ENCODE peak calls at places on chromosomes 5 and 9, in eight cellular contexts. One of them, this sample, is unnamed.
A peak's percentile ranks its signal among the peaks of the same experiment; 100 is the strongest.

GRCh38 chr9:69584746-69585145 is 87.4 kb downstream of the APBA1 start:
- DNase-seq in foreskin keratinocyte: no peak
- DNase-seq in stomach: no peak
- DNase-seq in RPMI7951: no peak
- DNase-seq in GM23338: no peak
- DNase-seq in activated CD4-positive, alpha-beta T cell treated with anti-CD3 and anti-CD28 coated beads, Interleukin-2, amount 50 U/mL, for 4 hours: no peak
- DNase-seq in memory B cell: no peak
- DNase-seq in activated effector memory CD4-positive, alpha-beta T cell treated with anti-CD3 and anti-CD28 coated beads, Interleukin-2, amount 50 U/mL, for 16 hours: no peak
- DNase-seq in this sample: no peak

GRCh38 chr5:1374680-1375055 is 29.8 kb upstream of the CLPTM1L start:
- DNase-seq in foreskin keratinocyte: no peak
- DNase-seq in stomach: no peak
- DNase-seq in RPMI7951: peak; percentile 19
- DNase-seq in GM23338: no peak
- DNase-seq in activated CD4-positive, alpha-beta T cell treated with anti-CD3 and anti-CD28 coated beads, Interleukin-2, amount 50 U/mL, for 4 hours: no peak
- DNase-seq in memory B cell: no peak
- DNase-seq in activated effector memory CD4-positive, alpha-beta T cell treated with anti-CD3 and anti-CD28 coated beads, Interleukin-2, amount 50 U/mL, for 16 hours: no peak
- DNase-seq in this sample: no peak

GRCh38 chr5:7851617-7852289 is 820 bp upstream of the CFAP90 start:
- DNase-seq in foreskin keratinocyte: no peak
- DNase-seq in stomach: peak; percentile 67
- DNase-seq in RPMI7951: no peak
- DNase-seq in GM23338: no peak
- DNase-seq in activated CD4-positive, alpha-beta T cell treated with anti-CD3 and anti-CD28 coated beads, Interleukin-2, amount 50 U/mL, for 4 hours: no peak
- DNase-seq in memory B cell: no peak
- DNase-seq in activated effector memory CD4-positive, alpha-beta T cell treated with anti-CD3 and anti-CD28 coated beads, Interleukin-2, amount 50 U/mL, for 16 hours: no peak
- DNase-seq in this sample: no peak

GRCh38 chr9:88237454-88238280 is 99.4 kb upstream of the SPATA31C2 start:
- DNase-seq in foreskin keratinocyte: no peak
- DNase-seq in stomach: no peak
- DNase-seq in RPMI7951: no peak
- DNase-seq in GM23338: no peak
- DNase-seq in activated CD4-positive, alpha-beta T cell treated with anti-CD3 and anti-CD28 coated beads, Interleukin-2, amount 50 U/mL, for 4 hours: no peak
- DNase-seq in memory B cell: no peak
- DNase-seq in activated effector memory CD4-positive, alpha-beta T cell treated with anti-CD3 and anti-CD28 coated beads, Interleukin-2, amount 50 U/mL, for 16 hours: no peak
- DNase-seq in this sample: no peak

GRCh38 chr9:124941689-124942561 is 1.0 kb upstream of the GOLGA1 start:
- DNase-seq in foreskin keratinocyte: no peak
- DNase-seq in stomach: peak; percentile 64
- DNase-seq in RPMI7951: peak; percentile 55
- DNase-seq in GM23338: peak; percentile 62
- DNase-seq in activated CD4-positive, alpha-beta T cell treated with anti-CD3 and anti-CD28 coated beads, Interleukin-2, amount 50 U/mL, for 4 hours: peak; percentile 50
- DNase-seq in memory B cell: no peak
- DNase-seq in activated effector memory CD4-positive, alpha-beta T cell treated with anti-CD3 and anti-CD28 coated beads, Interleukin-2, amount 50 U/mL, for 16 hours: peak; percentile 86
- DNase-seq in this sample: peak; percentile 15

GRCh38 chr9:134547161-134548100 is 94.2 kb upstream of the COL5A1 start:
- DNase-seq in foreskin keratinocyte: no peak
- DNase-seq in stomach: no peak
- DNase-seq in RPMI7951: no peak
- DNase-seq in GM23338: no peak
- DNase-seq in activated CD4-positive, alpha-beta T cell treated with anti-CD3 and anti-CD28 coated beads, Interleukin-2, amount 50 U/mL, for 4 hours: no peak
- DNase-seq in memory B cell: no peak
- DNase-seq in activated effector memory CD4-positive, alpha-beta T cell treated with anti-CD3 and anti-CD28 coated beads, Interleukin-2, amount 50 U/mL, for 16 hours: no peak
- DNase-seq in this sample: no peak

GRCh38 chr5:14433202-14433601 is 148.4 kb upstream of the OTULINL start:
- DNase-seq in foreskin keratinocyte: no peak
- DNase-seq in stomach: no peak
- DNase-seq in RPMI7951: no peak
- DNase-seq in GM23338: peak; percentile 39
- DNase-seq in activated CD4-positive, alpha-beta T cell treated with anti-CD3 and anti-CD28 coated beads, Interleukin-2, amount 50 U/mL, for 4 hours: no peak
- DNase-seq in memory B cell: no peak
- DNase-seq in activated effector memory CD4-positive, alpha-beta T cell treated with anti-CD3 and anti-CD28 coated beads, Interleukin-2, amount 50 U/mL, for 16 hours: no peak
- DNase-seq in this sample: no peak

GRCh38 chr5:177320879-177321278 is 9.2 kb upstream of the MXD3 start:
- DNase-seq in foreskin keratinocyte: no peak
- DNase-seq in stomach: no peak
- DNase-seq in RPMI7951: no peak
- DNase-seq in GM23338: no peak
- DNase-seq in activated CD4-positive, alpha-beta T cell treated with anti-CD3 and anti-CD28 coated beads, Interleukin-2, amount 50 U/mL, for 4 hours: no peak
- DNase-seq in memory B cell: no peak
- DNase-seq in activated effector memory CD4-positive, alpha-beta T cell treated with anti-CD3 and anti-CD28 coated beads, Interleukin-2, amount 50 U/mL, for 16 hours: no peak
- DNase-seq in this sample: no peak

GRCh38 chr5:159034083-159034824 is 65.5 kb downstream of the EBF1 start:
- DNase-seq in foreskin keratinocyte: no peak
- DNase-seq in stomach: no peak
- DNase-seq in RPMI7951: peak; percentile 51
- DNase-seq in GM23338: no peak
- DNase-seq in activated CD4-positive, alpha-beta T cell treated with anti-CD3 and anti-CD28 coated beads, Interleukin-2, amount 50 U/mL, for 4 hours: no peak
- DNase-seq in memory B cell: no peak
- DNase-seq in activated effector memory CD4-positive, alpha-beta T cell treated with anti-CD3 and anti-CD28 coated beads, Interleukin-2, amount 50 U/mL, for 16 hours: no peak
- DNase-seq in this sample: no peak

GRCh38 chr5:173451031-173451430 is 122.8 kb upstream of the STC2 start:
- DNase-seq in foreskin keratinocyte: no peak
- DNase-seq in stomach: no peak
- DNase-seq in RPMI7951: peak; percentile 37
- DNase-seq in GM23338: peak; percentile 80
- DNase-seq in activated CD4-positive, alpha-beta T cell treated with anti-CD3 and anti-CD28 coated beads, Interleukin-2, amount 50 U/mL, for 4 hours: no peak
- DNase-seq in memory B cell: no peak
- DNase-seq in activated effector memory CD4-positive, alpha-beta T cell treated with anti-CD3 and anti-CD28 coated beads, Interleukin-2, amount 50 U/mL, for 16 hours: no peak
- DNase-seq in this sample: no peak

GRCh38 chr9:126334626-126335621 is 8.3 kb downstream of the MVB12B start:
- DNase-seq in foreskin keratinocyte: no peak
- DNase-seq in stomach: no peak
- DNase-seq in RPMI7951: no peak
- DNase-seq in GM23338: no peak
- DNase-seq in activated CD4-positive, alpha-beta T cell treated with anti-CD3 and anti-CD28 coated beads, Interleukin-2, amount 50 U/mL, for 4 hours: no peak
- DNase-seq in memory B cell: no peak
- DNase-seq in activated effector memory CD4-positive, alpha-beta T cell treated with anti-CD3 and anti-CD28 coated beads, Interleukin-2, amount 50 U/mL, for 16 hours: no peak
- DNase-seq in this sample: no peak

GRCh38 chr9:109179801-109180523 is 12.9 kb upstream of the FRRS1L start:
- DNase-seq in foreskin keratinocyte: no peak
- DNase-seq in stomach: no peak
- DNase-seq in RPMI7951: peak; percentile 18
- DNase-seq in GM23338: no peak
- DNase-seq in activated CD4-positive, alpha-beta T cell treated with anti-CD3 and anti-CD28 coated beads, Interleukin-2, amount 50 U/mL, for 4 hours: no peak
- DNase-seq in memory B cell: no peak
- DNase-seq in activated effector memory CD4-positive, alpha-beta T cell treated with anti-CD3 and anti-CD28 coated beads, Interleukin-2, amount 50 U/mL, for 16 hours: no peak
- DNase-seq in this sample: no peak

GRCh38 chr9:105038057-105038456 is 110.1 kb upstream of the ABCA1 start:
- DNase-seq in foreskin keratinocyte: no peak
- DNase-seq in stomach: no peak
- DNase-seq in RPMI7951: no peak
- DNase-seq in GM23338: no peak
- DNase-seq in activated CD4-positive, alpha-beta T cell treated with anti-CD3 and anti-CD28 coated beads, Interleukin-2, amount 50 U/mL, for 4 hours: no peak
- DNase-seq in memory B cell: no peak
- DNase-seq in activated effector memory CD4-positive, alpha-beta T cell treated with anti-CD3 and anti-CD28 coated beads, Interleukin-2, amount 50 U/mL, for 16 hours: no peak
- DNase-seq in this sample: no peak

GRCh38 chr5:75331095-75332090 is 5.6 kb upstream of the HMGCR start:
- DNase-seq in foreskin keratinocyte: no peak
- DNase-seq in stomach: no peak
- DNase-seq in RPMI7951: peak; percentile 28
- DNase-seq in GM23338: peak; percentile 32
- DNase-seq in activated CD4-positive, alpha-beta T cell treated with anti-CD3 and anti-CD28 coated beads, Interleukin-2, amount 50 U/mL, for 4 hours: no peak
- DNase-seq in memory B cell: no peak
- DNase-seq in activated effector memory CD4-positive, alpha-beta T cell treated with anti-CD3 and anti-CD28 coated beads, Interleukin-2, amount 50 U/mL, for 16 hours: no peak
- DNase-seq in this sample: no peak

GRCh38 chr5:82165740-82166530 is 112.2 kb downstream of the RPS23 start:
- DNase-seq in foreskin keratinocyte: peak; percentile 91
- DNase-seq in stomach: peak; percentile 65
- DNase-seq in RPMI7951: peak; percentile 80
- DNase-seq in GM23338: peak; percentile 79
- DNase-seq in activated CD4-positive, alpha-beta T cell treated with anti-CD3 and anti-CD28 coated beads, Interleukin-2, amount 50 U/mL, for 4 hours: peak; percentile 13
- DNase-seq in memory B cell: no peak
- DNase-seq in activated effector memory CD4-positive, alpha-beta T cell treated with anti-CD3 and anti-CD28 coated beads, Interleukin-2, amount 50 U/mL, for 16 hours: no peak
- DNase-seq in this sample: peak; percentile 10

GRCh38 chr5:154923441-154924430 is 14.3 kb downstream of the GEMIN5 start:
- DNase-seq in foreskin keratinocyte: no peak
- DNase-seq in stomach: no peak
- DNase-seq in RPMI7951: no peak
- DNase-seq in GM23338: no peak
- DNase-seq in activated CD4-positive, alpha-beta T cell treated with anti-CD3 and anti-CD28 coated beads, Interleukin-2, amount 50 U/mL, for 4 hours: no peak
- DNase-seq in memory B cell: no peak
- DNase-seq in activated effector memory CD4-positive, alpha-beta T cell treated with anti-CD3 and anti-CD28 coated beads, Interleukin-2, amount 50 U/mL, for 16 hours: no peak
- DNase-seq in this sample: no peak

GRCh38 chr9:1042466-1042865 is 7.7 kb upstream of the DMRT2 start:
- DNase-seq in foreskin keratinocyte: no peak
- DNase-seq in stomach: no peak
- DNase-seq in RPMI7951: no peak
- DNase-seq in GM23338: peak; percentile 78
- DNase-seq in activated CD4-positive, alpha-beta T cell treated with anti-CD3 and anti-CD28 coated beads, Interleukin-2, amount 50 U/mL, for 4 hours: no peak
- DNase-seq in memory B cell: peak; percentile 12
- DNase-seq in activated effector memory CD4-positive, alpha-beta T cell treated with anti-CD3 and anti-CD28 coated beads, Interleukin-2, amount 50 U/mL, for 16 hours: peak; percentile 69
- DNase-seq in this sample: no peak

GRCh38 chr5:170265527-170265926 is 32.0 kb downstream of the LCP2 start:
- DNase-seq in foreskin keratinocyte: no peak
- DNase-seq in stomach: no peak
- DNase-seq in RPMI7951: no peak
- DNase-seq in GM23338: peak; percentile 37
- DNase-seq in activated CD4-positive, alpha-beta T cell treated with anti-CD3 and anti-CD28 coated beads, Interleukin-2, amount 50 U/mL, for 4 hours: no peak
- DNase-seq in memory B cell: no peak
- DNase-seq in activated effector memory CD4-positive, alpha-beta T cell treated with anti-CD3 and anti-CD28 coated beads, Interleukin-2, amount 50 U/mL, for 16 hours: no peak
- DNase-seq in this sample: no peak

GRCh38 chr9:134418986-134419683 is 92.9 kb downstream of the RXRA start:
- DNase-seq in foreskin keratinocyte: no peak
- DNase-seq in stomach: no peak
- DNase-seq in RPMI7951: no peak
- DNase-seq in GM23338: no peak
- DNase-seq in activated CD4-positive, alpha-beta T cell treated with anti-CD3 and anti-CD28 coated beads, Interleukin-2, amount 50 U/mL, for 4 hours: no peak
- DNase-seq in memory B cell: no peak
- DNase-seq in activated effector memory CD4-positive, alpha-beta T cell treated with anti-CD3 and anti-CD28 coated beads, Interleukin-2, amount 50 U/mL, for 16 hours: no peak
- DNase-seq in this sample: no peak

GRCh38 chr9:114919611-114920010 is 10.8 kb downstream of the TNFSF8 start:
- DNase-seq in foreskin keratinocyte: no peak
- DNase-seq in stomach: no peak
- DNase-seq in RPMI7951: no peak
- DNase-seq in GM23338: no peak
- DNase-seq in activated CD4-positive, alpha-beta T cell treated with anti-CD3 and anti-CD28 coated beads, Interleukin-2, amount 50 U/mL, for 4 hours: no peak
- DNase-seq in memory B cell: no peak
- DNase-seq in activated effector memory CD4-positive, alpha-beta T cell treated with anti-CD3 and anti-CD28 coated beads, Interleukin-2, amount 50 U/mL, for 16 hours: no peak
- DNase-seq in this sample: no peak

GRCh38 chr5:83512051-83512745 is 40.7 kb downstream of the VCAN start:
- DNase-seq in foreskin keratinocyte: no peak
- DNase-seq in stomach: no peak
- DNase-seq in RPMI7951: no peak
- DNase-seq in GM23338: no peak
- DNase-seq in activated CD4-positive, alpha-beta T cell treated with anti-CD3 and anti-CD28 coated beads, Interleukin-2, amount 50 U/mL, for 4 hours: no peak
- DNase-seq in memory B cell: no peak
- DNase-seq in activated effector memory CD4-positive, alpha-beta T cell treated with anti-CD3 and anti-CD28 coated beads, Interleukin-2, amount 50 U/mL, for 16 hours: no peak
- DNase-seq in this sample: no peak

GRCh38 chr5:132466453-132467291 is 23.9 kb downstream of the IRF1 start:
- DNase-seq in foreskin keratinocyte: peak; percentile 79
- DNase-seq in stomach: peak; percentile 51
- DNase-seq in RPMI7951: peak; percentile 97
- DNase-seq in GM23338: no peak
- DNase-seq in activated CD4-positive, alpha-beta T cell treated with anti-CD3 and anti-CD28 coated beads, Interleukin-2, amount 50 U/mL, for 4 hours: no peak
- DNase-seq in memory B cell: no peak
- DNase-seq in activated effector memory CD4-positive, alpha-beta T cell treated with anti-CD3 and anti-CD28 coated beads, Interleukin-2, amount 50 U/mL, for 16 hours: peak; percentile 84
- DNase-seq in this sample: no peak

GRCh38 chr5:132500931-132501628 is 10.5 kb upstream of the IRF1 start:
- DNase-seq in foreskin keratinocyte: peak; percentile 39
- DNase-seq in stomach: peak; percentile 73
- DNase-seq in RPMI7951: peak; percentile 64
- DNase-seq in GM23338: peak; percentile 82
- DNase-seq in activated CD4-positive, alpha-beta T cell treated with anti-CD3 and anti-CD28 coated beads, Interleukin-2, amount 50 U/mL, for 4 hours: peak; percentile 73
- DNase-seq in memory B cell: peak; percentile 86
- DNase-seq in activated effector memory CD4-positive, alpha-beta T cell treated with anti-CD3 and anti-CD28 coated beads, Interleukin-2, amount 50 U/mL, for 16 hours: peak; percentile 89
- DNase-seq in this sample: peak; percentile 80

GRCh38 chr9:12604154-12604825 is 88.9 kb upstream of the TYRP1 start:
- DNase-seq in foreskin keratinocyte: peak; percentile 58
- DNase-seq in stomach: no peak
- DNase-seq in RPMI7951: peak; percentile 19
- DNase-seq in GM23338: no peak
- DNase-seq in activated CD4-positive, alpha-beta T cell treated with anti-CD3 and anti-CD28 coated beads, Interleukin-2, amount 50 U/mL, for 4 hours: no peak
- DNase-seq in memory B cell: no peak
- DNase-seq in activated effector memory CD4-positive, alpha-beta T cell treated with anti-CD3 and anti-CD28 coated beads, Interleukin-2, amount 50 U/mL, for 16 hours: no peak
- DNase-seq in this sample: no peak

GRCh38 chr9:96187108-96187695 is 114.8 kb downstream of the HSD17B3 start:
- DNase-seq in foreskin keratinocyte: peak; percentile 11
- DNase-seq in stomach: peak; percentile 77
- DNase-seq in RPMI7951: no peak
- DNase-seq in GM23338: peak; percentile 39
- DNase-seq in activated CD4-positive, alpha-beta T cell treated with anti-CD3 and anti-CD28 coated beads, Interleukin-2, amount 50 U/mL, for 4 hours: no peak
- DNase-seq in memory B cell: no peak
- DNase-seq in activated effector memory CD4-positive, alpha-beta T cell treated with anti-CD3 and anti-CD28 coated beads, Interleukin-2, amount 50 U/mL, for 16 hours: no peak
- DNase-seq in this sample: no peak

GRCh38 chr9:75432386-75432785 is 344.1 kb downstream of the OSTF1 start:
- DNase-seq in foreskin keratinocyte: no peak
- DNase-seq in stomach: no peak
- DNase-seq in RPMI7951: no peak
- DNase-seq in GM23338: no peak
- DNase-seq in activated CD4-positive, alpha-beta T cell treated with anti-CD3 and anti-CD28 coated beads, Interleukin-2, amount 50 U/mL, for 4 hours: no peak
- DNase-seq in memory B cell: no peak
- DNase-seq in activated effector memory CD4-positive, alpha-beta T cell treated with anti-CD3 and anti-CD28 coated beads, Interleukin-2, amount 50 U/mL, for 16 hours: no peak
- DNase-seq in this sample: no peak

GRCh38 chr5:6597557-6597956 is 35.3 kb downstream of the NSUN2 start:
- DNase-seq in foreskin keratinocyte: no peak
- DNase-seq in stomach: no peak
- DNase-seq in RPMI7951: no peak
- DNase-seq in GM23338: no peak
- DNase-seq in activated CD4-positive, alpha-beta T cell treated with anti-CD3 and anti-CD28 coated beads, Interleukin-2, amount 50 U/mL, for 4 hours: no peak
- DNase-seq in memory B cell: no peak
- DNase-seq in activated effector memory CD4-positive, alpha-beta T cell treated with anti-CD3 and anti-CD28 coated beads, Interleukin-2, amount 50 U/mL, for 16 hours: no peak
- DNase-seq in this sample: no peak

GRCh38 chr9:80842383-80842782 is 847.0 kb downstream of the TLE1 start:
- DNase-seq in foreskin keratinocyte: peak; percentile 34
- DNase-seq in stomach: no peak
- DNase-seq in RPMI7951: no peak
- DNase-seq in GM23338: no peak
- DNase-seq in activated CD4-positive, alpha-beta T cell treated with anti-CD3 and anti-CD28 coated beads, Interleukin-2, amount 50 U/mL, for 4 hours: no peak
- DNase-seq in memory B cell: no peak
- DNase-seq in activated effector memory CD4-positive, alpha-beta T cell treated with anti-CD3 and anti-CD28 coated beads, Interleukin-2, amount 50 U/mL, for 16 hours: no peak
- DNase-seq in this sample: no peak

GRCh38 chr9:15155826-15156225 is 151.2 kb downstream of the TTC39B start:
- DNase-seq in foreskin keratinocyte: no peak
- DNase-seq in stomach: no peak
- DNase-seq in RPMI7951: no peak
- DNase-seq in GM23338: no peak
- DNase-seq in activated CD4-positive, alpha-beta T cell treated with anti-CD3 and anti-CD28 coated beads, Interleukin-2, amount 50 U/mL, for 4 hours: no peak
- DNase-seq in memory B cell: no peak
- DNase-seq in activated effector memory CD4-positive, alpha-beta T cell treated with anti-CD3 and anti-CD28 coated beads, Interleukin-2, amount 50 U/mL, for 16 hours: no peak
- DNase-seq in this sample: no peak

This sample was measured in stimulated activated CD4-positive, alpha-beta T cell treated with anti-CD3 and anti-CD28 coated beads, TNF-alpha, amount 100 ng/mL, for 48 hours.